ENCODE peak calls at places on chromosomes 5 and 9, in five cellular contexts. C is adrenal gland, K is spleen, L is cardiac muscle cell, S is GM23338. G is an unnamed sample.

GRCh38 chr5:1783214-1783551 is 16.5 kb downstream of the MRPL36 start:
- DNase-seq in C (no peak), K (peak; percentile 58), L (peak; percentile 79), S (no peak), G (no peak)

GRCh38 chr9:118896356-118897000 is 472.8 kb downstream of the BRINP1 start:
- DNase-seq in C (no peak), K (no peak), L (peak; percentile 14), S (no peak), G (peak; percentile 38)

GRCh38 chr9:111483419-111483861 is 743 bp downstream of the ECPAS start:
- DNase-seq in C (peak; percentile 45), K (no peak), L (peak; percentile 73), S (no peak), G (peak; percentile 70)

GRCh38 chr9:81829201-81829882 is 98.9 kb upstream of the SPATA31D4 start:
- DNase-seq in C (peak; percentile 36), K (no peak), L (no peak), S (peak; percentile 49), G (peak; percentile 57)

GRCh38 chr5:176473335-176474006 is 25.3 kb downstream of the FAF2 start:
- DNase-seq in C (no peak), K (no peak), L (no peak), S (no peak), G (no peak)

GRCh38 chr5:72597456-72597948 is 90.3 kb upstream of the ZNF366 start:
- DNase-seq in C (peak; percentile 50), K (no peak), L (peak; percentile 66), S (peak; percentile 26), G (peak; percentile 61)

GRCh38 chr5:109080896-109081295 is 328.9 kb downstream of the PJA2 start:
- DNase-seq in C (no peak), K (no peak), L (no peak), S (no peak), G (no peak)

GRCh38 chr9:105206821-105207699 is 37.4 kb upstream of the SLC44A1 start:
- DNase-seq in C (no peak), K (no peak), L (no peak), S (no peak), G (no peak)

GRCh38 chr9:136201609-136202448 is 3.1 kb downstream of the LHX3 start:
- DNase-seq in C (no peak), K (no peak), L (peak; percentile 84), S (peak; percentile 78), G (no peak)

GRCh38 chr5:110209401-110209800 is 517.1 kb downstream of the TMEM232 start:
- DNase-seq in C (no peak), K (no peak), L (no peak), S (no peak), G (no peak)

GRCh38 chr5:98349251-98349989 is 424.0 kb upstream of the RGMB start:
- DNase-seq in C (no peak), K (no peak), L (no peak), S (peak; percentile 74), G (peak; percentile 36)

GRCh38 chr5:69512740-69513260 is 20.2 kb downstream of the OCLN start:
- DNase-seq in C (no peak), K (no peak), L (no peak), S (no peak), G (no peak)

GRCh38 chr5:455806-456205 is 12.8 kb downstream of the EXOC3 start:
- DNase-seq in C (no peak), K (no peak), L (no peak), S (no peak), G (no peak)

GRCh38 chr5:171667341-171668096 is 118.1 kb upstream of the SMIM23 start:
- DNase-seq in C (no peak), K (no peak), L (no peak), S (peak; percentile 91), G (peak; percentile 20)

GRCh38 chr9:72305102-72305546 is 59.9 kb downstream of the ZFAND5 start:
- DNase-seq in C (peak; percentile 79), K (peak; percentile 87), L (peak; percentile 37), S (peak; percentile 59), G (peak; percentile 91)

GRCh38 chr5:91095786-91096380 is 287.2 kb downstream of the ARRDC3 start:
- DNase-seq in C (no peak), K (no peak), L (no peak), S (peak; percentile 51), G (no peak)

GRCh38 chr5:96924016-96924443 is 11.8 kb upstream of the LNPEP start:
- DNase-seq in C (no peak), K (no peak), L (peak; percentile 18), S (no peak), G (no peak)

GRCh38 chr5:181167814-181168488 is 20.6 kb downstream of the OR2V2 start:
- DNase-seq in C (no peak), K (no peak), L (peak; percentile 43), S (peak; percentile 94), G (peak; percentile 66)

GRCh38 chr5:150469718-150470470 is 20.4 kb upstream of the RPS14 start:
- DNase-seq in C (no peak), K (no peak), L (no peak), S (no peak), G (peak; percentile 65)

GRCh38 chr5:127757576-127757975 is 54.4 kb downstream of the CCDC192 start:
- DNase-seq in C (peak; percentile 63), K (no peak), L (peak; percentile 24), S (peak; percentile 42), G (peak; percentile 13)

GRCh38 chr5:141003791-141004601 is 37.7 kb downstream of the PCDHAC2 start:
- DNase-seq in C (no peak), K (no peak), L (peak; percentile 13), S (peak; percentile 70), G (no peak)

GRCh38 chr9:20559236-20559896 is 62.9 kb downstream of the MLLT3 start:
- DNase-seq in C (no peak), K (no peak), L (no peak), S (no peak), G (no peak)

GRCh38 chr5:112417931-112418358 is 1.1 kb downstream of the EPB41L4A start:
- DNase-seq in C (peak; percentile 75), K (peak; percentile 84), L (peak; percentile 46), S (peak; percentile 57), G (peak; percentile 16)

GRCh38 chr9:73370053-73370452 is 218.4 kb downstream of the ANXA1 start:
- DNase-seq in C (no peak), K (no peak), L (no peak), S (no peak), G (peak; percentile 2)

DNA sequence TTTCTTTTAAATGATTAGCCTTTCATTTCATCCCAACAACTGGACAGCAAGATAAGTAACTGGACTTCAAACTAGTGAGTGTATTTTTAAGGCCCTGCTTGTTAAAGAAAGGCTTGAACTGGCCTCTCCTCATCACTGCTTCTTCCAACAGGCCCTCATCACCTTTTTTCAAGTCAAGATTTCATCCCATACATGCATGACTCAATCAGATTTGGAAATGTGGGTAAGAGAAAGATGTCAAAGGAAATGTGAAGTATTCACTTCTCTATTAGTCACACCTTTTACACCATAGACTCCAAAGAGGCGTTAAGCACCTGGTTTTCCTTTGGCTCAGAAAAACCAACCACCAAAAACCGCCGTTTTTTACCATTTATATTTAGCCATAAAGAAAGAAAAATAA is 4.9 kb downstream of the NR4A3 start:
- DNase-seq in C (no peak), K (no peak), L (no peak), S (no peak), G (no peak)
- H3K4me1 ChIP-seq in C (peaks cover 10% of the 10 kb centered on the region), K (peaks cover 40% of the 10 kb centered on the region), L (no peaks in the 10 kb centered on the region), S (peaks cover 46% of the 10 kb centered on the region), G (no peaks in the 10 kb centered on the region)

GRCh38 chr5:157562111-157562581 is 13.4 kb downstream of the ADAM19 start:
- DNase-seq in C (no peak), K (no peak), L (no peak), S (peak; percentile 27), G (no peak)
- H3K27ac ChIP-seq in C (no peak overlapping the region), K (peak overlapping the region; percentile 6), L (no peak overlapping the region), S (no peak overlapping the region), G (no peak overlapping the region)

DNA sequence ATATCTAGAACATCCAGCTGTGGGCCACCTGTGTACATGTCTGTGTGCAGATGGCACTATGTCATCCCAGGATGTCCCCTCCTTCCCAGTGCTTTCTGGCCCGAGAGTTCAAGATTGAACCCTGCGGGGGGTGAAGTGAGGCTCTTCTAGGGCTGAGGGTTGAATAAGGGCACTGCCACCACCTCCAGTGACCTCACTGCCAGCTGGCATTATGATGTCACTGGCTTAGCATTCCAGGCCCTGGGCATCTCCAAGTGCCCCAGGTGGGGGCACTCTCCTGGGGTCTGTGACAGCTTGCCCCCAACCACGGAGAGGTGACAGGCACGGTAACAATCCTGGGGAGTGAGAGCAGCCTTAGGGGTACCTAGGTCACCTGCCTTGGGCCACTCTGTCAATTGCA is 27.1 kb downstream of the CXXC5 start:
- DNase-seq in C (no peak), K (no peak), L (no peak), S (no peak), G (no peak)
- H3K4me1 ChIP-seq in C (peaks cover 47% of the 10 kb centered on the region), K (peaks cover 53% of the 10 kb centered on the region), L (peaks cover 38% of the 10 kb centered on the region), S (peaks cover 25% of the 10 kb centered on the region), G (peaks cover 64% of the 10 kb centered on the region)

GRCh38 chr5:59661306-59661705 is 232.2 kb downstream of the PDE4D start:
- DNase-seq in C (no peak), K (no peak), L (no peak), S (no peak), G (no peak)
- H3K27ac ChIP-seq in C (no peak overlapping the region), K (no peak overlapping the region), L (no peak overlapping the region), S (no peak overlapping the region), G (no peak overlapping the region)

GRCh38 chr9:88920645-88921044 is 70.6 kb upstream of the S1PR3 start:
- DNase-seq in C (no peak), K (no peak), L (no peak), S (peak; percentile 10), G (no peak)
- H3K4me1 ChIP-seq in C (no peaks in the 10 kb centered on the region), K (peaks cover 25% of the 10 kb centered on the region), L (no peaks in the 10 kb centered on the region), S (no peaks in the 10 kb centered on the region), G (no peaks in the 10 kb centered on the region)

GRCh38 chr5:140003519-140003918 is 39.6 kb downstream of the NRG2 start:
- DNase-seq in C (no peak), K (no peak), L (no peak), S (no peak), G (no peak)

GRCh38 chr5:140004174-140004573 is 38.9 kb downstream of the NRG2 start:
- DNase-seq in C (no peak), K (no peak), L (no peak), S (no peak), G (no peak)

GRCh38 chr5:139998837-139999236 is 44.3 kb downstream of the NRG2 start:
- DNase-seq in C (no peak), K (no peak), L (no peak), S (no peak), G (no peak)

GRCh38 chr5:139997276-139997675 is 45.8 kb downstream of the NRG2 start:
- DNase-seq in C (no peak), K (no peak), L (no peak), S (no peak), G (no peak)

DNA sequence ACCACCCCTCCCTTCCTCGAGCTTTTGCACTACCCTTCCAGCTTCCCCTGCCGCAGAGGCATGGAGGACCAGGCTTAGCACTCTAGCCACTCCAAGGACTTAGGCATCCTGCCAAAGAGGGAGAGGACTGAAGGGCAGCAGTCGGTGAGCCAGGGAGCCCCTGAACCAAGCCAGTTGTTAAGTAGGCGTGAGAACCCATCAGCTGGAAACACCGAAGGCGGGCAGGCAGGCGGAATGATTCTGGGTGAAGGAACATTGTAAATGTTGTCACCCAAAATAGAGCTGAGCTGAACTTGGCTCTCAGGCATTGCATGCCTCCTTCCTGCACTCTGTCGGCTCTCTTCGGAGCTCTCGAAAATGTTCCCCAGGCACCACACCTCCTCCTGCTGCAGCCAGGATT is 42.8 kb downstream of the NRG2 start:
- DNase-seq in C (peak; percentile 47), K (no peak), L (peak; percentile 43), S (no peak), G (no peak)
- H3K27ac ChIP-seq in C (no peak overlapping the region), K (no peak overlapping the region), L (peak overlapping the region; percentile 17), S (no peak overlapping the region), G (no peak overlapping the region)

GRCh38 chr9:124570942-124571666 is 63.9 kb upstream of the NR5A1 start:
- DNase-seq in C (no peak), K (no peak), L (peak; percentile 27), S (no peak), G (no peak)
- H3K4me1 ChIP-seq in C (no peaks in the 10 kb centered on the region), K (no peaks in the 10 kb centered on the region), L (peaks cover 27% of the 10 kb centered on the region), S (peaks cover 39% of the 10 kb centered on the region), G (no peaks in the 10 kb centered on the region)